ENCODE peak calls at places on chromosomes 16 and 17, in four cellular contexts. W is CD14-positive monocyte, D is brain microvascular endothelial cell, Q is omental fat pad. Y is an unnamed sample.

GRCh38 chr17:9215465-9215864 is 194.2 kb downstream of the NTN1 start:
- DNase-seq in W (no peak), D (no peak), Q (no peak), Y (no peak)

GRCh38 chr16:30997887-30998711 is 12.3 kb downstream of the STX1B start:
- DNase-seq in W (no peak), D (peak), Q (peak), Y (no peak)

GRCh38 chr16:51151435-51151950 is 423 bp upstream of the SALL1 start:
- DNase-seq in W (no peak), D (no peak), Q (no peak), Y (no peak)

GRCh38 chr17:16150251-16150859 is 65.0 kb downstream of the NCOR1 start:
- DNase-seq in W (no peak), D (peak), Q (no peak), Y (no peak)

GRCh38 chr17:79664925-79665738 is 54.3 kb upstream of the RBFOX3 start:
- DNase-seq in W (no peak), D (no peak), Q (no peak), Y (no peak)

GRCh38 chr16:85917012-85917411 is 18.1 kb downstream of the IRF8 start:
- DNase-seq in W (no peak), D (no peak), Q (no peak), Y (no peak)

GRCh38 chr16:47198180-47198575 is 54.4 kb upstream of the NETO2 start:
- DNase-seq in W (no peak), D (no peak), Q (no peak), Y (no peak)

GRCh38 chr17:81371910-81372760 is 23.1 kb upstream of the BAHCC1 start:
- DNase-seq in W (peak), D (no peak), Q (no peak), Y (no peak)

GRCh38 chr16:9836118-9836736 is 346.0 kb downstream of the GRIN2A start:
- DNase-seq in W (no peak), D (peak), Q (no peak), Y (peak)

GRCh38 chr16:52634101-52634500 is 87.2 kb upstream of the TOX3 start:
- DNase-seq in W (no peak), D (no peak), Q (no peak), Y (no peak)

GRCh38 chr17:17806035-17806434 is 30.8 kb downstream of the SREBF1 start:
- DNase-seq in W (no peak), D (no peak), Q (no peak), Y (no peak)

GRCh38 chr17:65794572-65794971 is 233.1 kb upstream of the AXIN2 start:
- DNase-seq in W (no peak), D (peak), Q (no peak), Y (no peak)

GRCh38 chr17:21279582-21279981 is 4.9 kb upstream of the MAP2K3 start:
- DNase-seq in W (no peak), D (no peak), Q (no peak), Y (no peak)

GRCh38 chr17:77180503-77181330 is 39.9 kb downstream of the SEC14L1 start:
- DNase-seq in W (no peak), D (peak), Q (no peak), Y (no peak)

GRCh38 chr17:4247361-4247980 is 16.3 kb downstream of the ANKFY1 start:
- DNase-seq in W (no peak), D (no peak), Q (no peak), Y (no peak)

GRCh38 chr17:42618442-42619150 is 9.1 kb downstream of the TUBG1 start:
- DNase-seq in W (no peak), D (no peak), Q (no peak), Y (peak)

GRCh38 chr16:46923513-46924295 is 39.5 kb downstream of the GPT2 start:
- DNase-seq in W (no peak), D (no peak), Q (no peak), Y (no peak)

GRCh38 chr17:28725166-28725659 is 820 bp downstream of the TLCD1 start:
- DNase-seq in W (no peak), D (peak), Q (no peak), Y (no peak)

GRCh38 chr16:68229431-68230175 is 6.3 kb downstream of the ESRP2 start:
- DNase-seq in W (no peak), D (peak), Q (no peak), Y (peak)

GRCh38 chr16:73432794-73433455 is 385.0 kb upstream of the ZFHX3 start:
- DNase-seq in W (no peak), D (no peak), Q (no peak), Y (no peak)

GRCh38 chr17:81814748-81815645 is 11.0 kb downstream of the GCGR start:
- DNase-seq in W (no peak), D (no peak), Q (no peak), Y (no peak)

GRCh38 chr16:56101480-56101879 is 89.8 kb upstream of the GNAO1 start:
- DNase-seq in W (no peak), D (no peak), Q (no peak), Y (no peak)

GRCh38 chr17:1002412-1002753 is 5.5 kb downstream of the TIMM22 start:
- DNase-seq in W (no peak), D (peak), Q (no peak), Y (no peak)

GRCh38 chr17:50195196-50195865 is 6.1 kb downstream of the COL1A1 start:
- DNase-seq in W (no peak), D (no peak), Q (no peak), Y (no peak)
- TF ChIP-seq CTCF in W (no peak), D (peak), Q (no peak), Y (no peak)

GRCh38 chr16:57646388-57647039 is 18.1 kb downstream of the ADGRG1 start:
- DNase-seq in W (no peak), D (no peak), Q (no peak), Y (no peak)
- TF ChIP-seq CTCF in W (no peak), D (no peak), Q (no peak), Y (no peak)

GRCh38 chr16:62225675-62226074 is 189.4 kb upstream of the CDH8 start:
- DNase-seq in W (no peak), D (peak), Q (peak), Y (no peak)
- TF ChIP-seq CTCF in W (no peak), D (peak), Q (no peak), Y (peak)

GRCh38 chr16:49440156-49441065 is 66.8 kb downstream of the C16orf78 start:
- DNase-seq in W (no peak), D (no peak), Q (no peak), Y (no peak)
- TF ChIP-seq CTCF in W (no peak), D (no peak), Q (no peak), Y (no peak)

DNA sequence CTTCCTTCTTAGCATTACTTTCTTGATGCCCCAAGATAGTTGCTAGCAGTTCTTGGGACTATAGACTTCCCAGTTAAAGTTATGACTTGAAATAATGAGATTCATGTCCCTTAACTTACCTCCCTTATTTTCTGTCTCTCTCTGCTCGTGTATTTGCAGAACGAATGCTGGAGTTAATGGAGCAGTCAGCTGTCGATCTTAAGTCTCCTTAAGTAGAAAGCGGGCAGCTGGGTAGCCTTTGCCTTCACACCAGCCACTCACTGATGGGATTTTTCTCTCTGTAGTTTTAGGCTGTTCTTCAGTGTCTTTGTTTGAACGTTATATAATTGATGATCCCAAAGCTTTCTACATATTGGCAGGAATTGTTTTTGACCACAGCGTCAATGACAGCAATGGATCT is 24.9 kb upstream of the ABCA3 start:
- DNase-seq in W (no peak), D (no peak), Q (no peak), Y (no peak)
- TF ChIP-seq CTCF in W (no peak), D (no peak), Q (no peak), Y (no peak)

GRCh38 chr16:84467256-84467655 is 37.2 kb downstream of the MEAK7 start:
- DNase-seq in W (no peak), D (no peak), Q (no peak), Y (no peak)
- TF ChIP-seq CTCF in W (no peak), D (no peak), Q (no peak), Y (no peak)

GRCh38 chr17:40859536-40859935 is 7.5 kb downstream of the KRT12 start:
- DNase-seq in W (no peak), D (no peak), Q (no peak), Y (no peak)

GRCh38 chr17:40857535-40857934 is 9.5 kb downstream of the KRT12 start:
- DNase-seq in W (no peak), D (no peak), Q (no peak), Y (no peak)

GRCh38 chr17:40850287-40850972 is 16.6 kb downstream of the KRT12 start:
- DNase-seq in W (no peak), D (no peak), Q (no peak), Y (no peak)

GRCh38 chr17:40852378-40852777 is 14.6 kb downstream of the KRT12 start:
- DNase-seq in W (no peak), D (no peak), Q (no peak), Y (no peak)

DNA sequence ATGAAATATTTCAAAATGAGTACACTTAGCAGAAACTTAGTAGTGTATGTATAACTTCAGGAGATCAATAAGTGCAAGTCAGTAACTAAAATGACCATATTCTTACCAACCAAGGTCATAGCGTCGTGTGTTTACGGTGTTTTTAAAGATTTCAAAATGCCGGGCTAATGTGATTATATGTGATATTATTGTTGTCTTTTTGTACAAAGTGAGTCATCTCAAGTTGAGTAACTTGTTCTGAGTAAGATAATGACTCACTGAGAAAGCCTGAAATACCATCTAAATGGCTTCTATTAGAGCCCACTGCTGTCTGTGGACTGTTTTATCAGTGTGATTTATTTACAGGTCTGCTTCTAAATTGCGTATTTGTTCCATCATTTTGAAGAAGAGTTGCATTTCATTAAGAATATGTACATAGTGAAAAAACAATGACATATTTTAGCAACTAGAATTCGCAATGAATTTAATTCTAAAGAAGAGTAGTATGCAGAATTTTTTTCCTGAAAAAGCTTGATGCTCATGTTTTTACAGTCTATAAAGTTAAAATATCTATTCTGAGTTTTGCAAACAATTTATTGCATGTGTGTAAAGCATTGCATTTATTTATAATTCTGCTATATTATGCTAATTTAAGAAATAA is 12.7 kb downstream of the KRT12 start:
- DNase-seq in W (no peak), D (peak), Q (no peak), Y (no peak)
- TF ChIP-seq CTCF in W (no peak), D (no peak), Q (no peak), Y (no peak)